ENCODE peak calls at places on chromosomes 1 and 21, in six cellular contexts. Z is GM23248; O is aorta; E is upper lobe of right lung; J is stimulated activated naive B cell treated with anti-CD40 and anti-IgM and Interleukin-4, amounts not matched to agents 10 μg/mL and 1 μg/mL and 100 μg/mL, for 72 hours; L is activated T-helper 1 cell treated with anti-CD3 and anti-CD28 coated beads, Interleukin-12 subunit alpha, Interleukin-12 subunit beta, Interleukin-2, Interleukin-4 antibody, amounts not matched to agents 30 ng/mL and 10 ng/mL and 1 ng/mL, durations not matched to agents 14 hours and 24 hours and 36 hours. I is an unnamed sample.

GRCh38 chr1:118154220-118154619 is 30.8 kb downstream of the SPAG17 start:
- DNase-seq in O (no peak), E (no peak), J (no peak), Z (peak), L (no peak), I (no peak)

GRCh38 chr1:5481889-5482288 is 510.3 kb downstream of the NPHP4 start:
- DNase-seq in E (no peak), O (peak), Z (no peak), J (no peak), L (peak), I (no peak)

GRCh38 chr1:53361541-53361961 is 33.7 kb upstream of the LRP8 start:
- DNase-seq in Z (no peak), L (no peak), E (peak), J (no peak), O (peak), I (no peak)

GRCh38 chr1:97053275-97053674 is 331.7 kb downstream of the PTBP2 start:
- DNase-seq in E (no peak), O (no peak), L (no peak), Z (no peak), J (no peak), I (no peak)

GRCh38 chr21:37281993-37282392 is 14.9 kb upstream of the VPS26C start:
- DNase-seq in Z (no peak), L (no peak), O (peak), E (no peak), J (no peak), I (no peak)

GRCh38 chr1:167922611-167923074 is 8.7 kb upstream of the ADCY10 start:
- DNase-seq in O (no peak), Z (no peak), J (no peak), E (no peak), L (no peak), I (no peak)

GRCh38 chr1:50422946-50423669 is at the start of gene DMRTA2:
- DNase-seq in L (no peak), E (no peak), O (peak), Z (no peak), J (no peak), I (no peak)

GRCh38 chr1:246497331-246497915 is 9.7 kb downstream of the SMYD3 start:
- DNase-seq in L (no peak), O (no peak), J (no peak), E (no peak), Z (peak), I (no peak)

GRCh38 chr1:41795205-41795762 is 123.4 kb downstream of the HIVEP3 start:
- DNase-seq in J (no peak), E (no peak), Z (peak), L (no peak), O (no peak), I (no peak)

GRCh38 chr1:63651110-63651776 is 58.0 kb downstream of the PGM1 start:
- DNase-seq in L (peak), J (no peak), Z (peak), E (no peak), O (no peak), I (no peak)

GRCh38 chr1:36643391-36644270 is 160.9 kb upstream of the CSF3R start:
- DNase-seq in J (no peak), Z (no peak), O (peak), L (no peak), E (no peak), I (no peak)

I was measured in epithelial cell of prostate.